ENCODE peak calls at places on chromosomes 3 and 15, in six cellular contexts. A is hippocampal formation; G is ovary; N is brain microvascular endothelial cell; E is activated effector memory CD4-positive, alpha-beta T cell treated with Interleukin-2 at 50 U/mL for 16 hours; O is germinal center. V is an unnamed sample.

GRCh38 chr15:88794001-88794400 is 9.2 kb upstream of the ACAN start:
- DNase-seq in A (no peak), N (no peak), G (no peak), O (no peak), E (no peak), V (no peak)

GRCh38 chr3:123499316-123499715 is 50.4 kb upstream of the ADCY5 start:
- DNase-seq in G (no peak), E (no peak), N (peak; percentile 21), O (no peak), A (no peak), V (peak; percentile 43)

GRCh38 chr15:70093070-70093469 is 4.6 kb downstream of the TLE3 start:
- DNase-seq in N (no peak), O (no peak), G (no peak), E (no peak), A (no peak), V (no peak)

GRCh38 chr3:43503067-43503728 is 118.6 kb downstream of the ANO10 start:
- DNase-seq in G (no peak), A (no peak), N (no peak), E (no peak), O (no peak), V (peak; percentile 56)

GRCh38 chr3:180457238-180457637 is 144.7 kb upstream of the TTC14 start:
- DNase-seq in E (no peak), G (no peak), N (no peak), O (no peak), A (no peak), V (peak; percentile 2)

GRCh38 chr3:126656376-126657134 is 1.6 kb upstream of the TXNRD3 start:
- DNase-seq in N (no peak), E (no peak), O (no peak), G (no peak), A (no peak), V (no peak)

GRCh38 chr3:160583451-160583850 is 18.1 kb upstream of the KPNA4 start:
- DNase-seq in N (no peak), G (no peak), O (no peak), A (no peak), E (no peak), V (no peak)

GRCh38 chr15:64050281-64051092 is 4.2 kb upstream of the DAPK2 start:
- DNase-seq in N (no peak), A (no peak), O (no peak), G (no peak), E (no peak), V (no peak)

GRCh38 chr15:89192136-89192535 is 29.2 kb downstream of the RLBP1 start:
- DNase-seq in A (no peak), O (no peak), N (no peak), G (no peak), E (no peak), V (no peak)

GRCh38 chr15:79896131-79896633 is 632 bp downstream of the MTHFS start:
- DNase-seq in N (no peak), G (no peak), O (no peak), E (no peak), A (no peak), V (no peak)

GRCh38 chr3:89067736-89068135 is 39.7 kb upstream of the EPHA3 start:
- DNase-seq in O (no peak), N (no peak), G (no peak), E (no peak), A (no peak), V (no peak)

GRCh38 chr15:47116698-47117097 is 600.6 kb upstream of the SEMA6D start:
- DNase-seq in G (no peak), A (no peak), E (no peak), N (no peak), O (no peak), V (no peak)

GRCh38 chr3:4981160-4981687 is 2.0 kb downstream of the BHLHE40 start:
- DNase-seq in G (no peak), E (no peak), N (peak; percentile 33), A (no peak), O (no peak), V (peak; percentile 57)

GRCh38 chr3:126270145-126270811 is 86.9 kb downstream of the KLF15 start:
- DNase-seq in G (peak; percentile 80), E (no peak), N (no peak), O (no peak), A (peak; percentile 72), V (peak; percentile 10)

GRCh38 chr3:3636815-3637214 is 162.4 kb upstream of the LRRN1 start:
- DNase-seq in O (no peak), A (no peak), G (no peak), E (no peak), N (no peak), V (no peak)

GRCh38 chr3:39038165-39038564 is 13.6 kb downstream of the SCN11A start:
- DNase-seq in O (no peak), N (peak; percentile 68), A (no peak), E (no peak), G (no peak), V (peak; percentile 60)

GRCh38 chr15:84810073-84810840 is 6.9 kb upstream of the ALPK3 start:
- DNase-seq in E (no peak), A (no peak), O (no peak), G (no peak), N (no peak), V (peak; percentile 48)

GRCh38 chr3:195254454-195255175 is 16.3 kb downstream of the XXYLT1 start:
- DNase-seq in O (no peak), G (peak; percentile 12), E (no peak), N (no peak), A (no peak), V (no peak)

GRCh38 chr3:5245927-5246326 is 58.4 kb downstream of the EDEM1 start:
- DNase-seq in N (no peak), O (no peak), A (no peak), G (no peak), E (no peak), V (no peak)

GRCh38 chr3:10338164-10338470 is 17.2 kb upstream of the SEC13 start:
- DNase-seq in A (no peak), G (no peak), O (no peak), E (no peak), N (no peak), V (no peak)